ENCODE peak calls at places on chromosomes 11 and 22, in ten cellular contexts. T, K, O, A, X, Z, N, Q, G and U are unnamed samples.

GRCh38 chr22:50247748-50248147 is 2.9 kb upstream of the TUBGCP6 start:
- DNase-seq in T (no peak), K (no peak), O (no peak), A (no peak), X (peak; percentile 64), Z (peak; percentile 80), N (no peak), Q (no peak), G (peak; percentile 83), U (peak; percentile 65)

GRCh38 chr11:68354181-68354872 is 41.9 kb downstream of the LRP5 start:
- DNase-seq in T (no peak), K (peak; percentile 96), O (peak; percentile 79), A (no peak), X (no peak), Z (peak; percentile 83), N (no peak), Q (peak; percentile 83), G (peak; percentile 86), U (peak; percentile 94)

GRCh38 chr11:72577271-72577681 is 96.9 kb downstream of the PDE2A start:
- DNase-seq in T (peak; percentile 83), K (no peak), O (no peak), A (no peak), X (no peak), Z (no peak), N (no peak), Q (no peak), G (no peak), U (no peak)

GRCh38 chr11:22582011-22582410 is 43.6 kb downstream of the FANCF start:
- DNase-seq in T (no peak), K (no peak), O (no peak), A (no peak), X (no peak), Z (no peak), N (no peak), Q (no peak), G (no peak), U (no peak)

GRCh38 chr11:56273854-56274253 is at the start of gene OR5T1:
- DNase-seq in T (no peak), K (no peak), O (no peak), A (no peak), X (no peak), Z (no peak), N (no peak), Q (no peak), G (no peak), U (no peak)

GRCh38 chr11:66100272-66101037 is 30.4 kb downstream of the PACS1 start:
- DNase-seq in T (no peak), K (peak; percentile 43), O (no peak), A (peak; percentile 12), X (peak; percentile 39), Z (peak; percentile 36), N (peak; percentile 55), Q (no peak), G (peak; percentile 71), U (peak; percentile 94)

GRCh38 chr11:35352107-35352888 is 67.1 kb downstream of the SLC1A2 start:
- DNase-seq in T (no peak), K (no peak), O (peak; percentile 29), A (no peak), X (no peak), Z (peak; percentile 67), N (no peak), Q (peak; percentile 57), G (no peak), U (peak; percentile 22)

GRCh38 chr11:121445071-121445768 is 6.9 kb upstream of the SORL1 start:
- DNase-seq in T (no peak), K (no peak), O (no peak), A (no peak), X (no peak), Z (no peak), N (no peak), Q (no peak), G (no peak), U (no peak)

GRCh38 chr11:45741582-45741981 is 63.4 kb upstream of the SLC35C1 start:
- DNase-seq in T (no peak), K (no peak), O (no peak), A (no peak), X (no peak), Z (no peak), N (no peak), Q (no peak), G (no peak), U (no peak)

GRCh38 chr11:20112291-20113146 is 47.8 kb downstream of the DBX1 start:
- DNase-seq in T (no peak), K (peak; percentile 97), O (peak; percentile 92), A (peak; percentile 65), X (no peak), Z (peak; percentile 99), N (no peak), Q (peak; percentile 92), G (peak; percentile 94), U (peak; percentile 89)

GRCh38 chr22:47457021-47457420 is 694.6 kb downstream of the TBC1D22A start:
- DNase-seq in T (peak; percentile 67), K (no peak), O (no peak), A (no peak), X (no peak), Z (no peak), N (no peak), Q (no peak), G (no peak), U (no peak)

GRCh38 chr11:69387409-69387885 is 93.5 kb downstream of the MYEOV start:
- DNase-seq in T (no peak), K (peak; percentile 19), O (no peak), A (no peak), X (no peak), Z (no peak), N (no peak), Q (no peak), G (peak; percentile 66), U (no peak)

GRCh38 chr11:67266424-67267187 is at the start of gene GRK2:
- DNase-seq in T (no peak), K (peak; percentile 50), O (peak; percentile 37), A (no peak), X (peak; percentile 43), Z (peak; percentile 54), N (no peak), Q (no peak), G (peak; percentile 64), U (peak; percentile 53)

GRCh38 chr11:95650271-95650670 is 139.3 kb downstream of the FAM76B start:
- DNase-seq in T (no peak), K (no peak), O (no peak), A (no peak), X (no peak), Z (no peak), N (no peak), Q (no peak), G (no peak), U (no peak)

GRCh38 chr22:49372111-49372529 is 455.6 kb downstream of the BRD1 start:
- DNase-seq in T (peak; percentile 83), K (no peak), O (no peak), A (no peak), X (no peak), Z (no peak), N (no peak), Q (no peak), G (no peak), U (no peak)

GRCh38 chr11:43941257-43941879 is 1.1 kb upstream of the C11orf96 start:
- DNase-seq in T (no peak), K (no peak), O (no peak), A (no peak), X (no peak), Z (no peak), N (no peak), Q (no peak), G (no peak), U (no peak)

GRCh38 chr22:25062378-25063095 is 110.0 kb downstream of the KIAA1671 start:
- DNase-seq in T (no peak), K (no peak), O (no peak), A (no peak), X (no peak), Z (no peak), N (peak; percentile 45), Q (no peak), G (peak; percentile 41), U (no peak)

GRCh38 chr22:21951931-21952465 is 650 bp downstream of the PPM1F start:
- DNase-seq in T (no peak), K (peak; percentile 25), O (peak; percentile 45), A (no peak), X (peak; percentile 11), Z (peak; percentile 67), N (no peak), Q (no peak), G (peak; percentile 61), U (peak; percentile 52)

GRCh38 chr22:37525073-37525745 is 6.0 kb upstream of the CARD10 start:
- DNase-seq in T (no peak), K (peak; percentile 91), O (peak; percentile 92), A (no peak), X (no peak), Z (peak; percentile 83), N (no peak), Q (peak; percentile 87), G (peak; percentile 82), U (no peak)